ENCODE peak calls at places on chromosomes 13 and 19, in ten cellular contexts. R is activated effector memory CD4-positive, alpha-beta T cell treated with anti-CD3 and anti-CD28 coated beads, Interleukin-2, amount 50 U/mL, for 16 hours; U is ovary; M is adrenal gland; J is stimulated activated CD4-positive, alpha-beta T cell treated with anti-CD3 and anti-CD28 coated beads, TNF-alpha, amount 100 ng/mL, for 24 hours; O is GM23248; X is COR-L47; Z is fibroblast of the aortic adventitia; W is activated CD4-positive, CD25-positive, alpha-beta regulatory T cell treated with anti-CD3 and anti-CD28 coated beads, Interleukin-2, amount 50 U/mL, for 16 hours; Q is ELR. H is an unnamed sample.

GRCh38 chr19:7988307-7988706 is 17.1 kb downstream of the ELAVL1 start:
- DNase-seq in X (no peak), M (no peak), W (no peak), Q (peak), U (no peak), R (no peak), J (no peak), Z (no peak), O (peak), H (peak)

GRCh38 chr19:33667141-33667540 is 45.4 kb downstream of the CHST8 start:
- DNase-seq in U (no peak), O (no peak), X (no peak), Z (no peak), M (peak), Q (no peak), R (peak), W (no peak), J (no peak), H (no peak)

GRCh38 chr19:17404621-17405249 is 695 bp downstream of the BST2 start:
- DNase-seq in W (no peak), M (no peak), X (no peak), Z (no peak), Q (no peak), O (no peak), J (no peak), U (no peak), R (no peak), H (no peak)

GRCh38 chr19:41302624-41303351 is 7.2 kb upstream of the CCDC97 start:
- DNase-seq in X (no peak), Z (no peak), R (peak), W (no peak), O (no peak), M (no peak), U (no peak), Q (no peak), J (peak), H (no peak)

GRCh38 chr13:44906230-44906629 is 83.0 kb downstream of the NUFIP1 start:
- DNase-seq in U (no peak), Z (no peak), O (peak), M (no peak), X (no peak), J (no peak), R (no peak), Q (no peak), W (no peak), H (no peak)

GRCh38 chr13:114026128-114026880 is 52.4 kb upstream of the C13orf46 start:
- DNase-seq in X (peak), W (no peak), U (no peak), Q (no peak), Z (no peak), J (no peak), O (no peak), M (no peak), R (no peak), H (no peak)

GRCh38 chr19:46665072-46665471 is 4.1 kb upstream of the DACT3 start:
- DNase-seq in W (no peak), O (no peak), Z (no peak), Q (no peak), X (no peak), M (no peak), R (no peak), J (no peak), U (no peak), H (no peak)

GRCh38 chr19:37309834-37310575 is 60.9 kb upstream of the ZNF527 start:
- DNase-seq in R (peak), U (no peak), M (no peak), Q (peak), O (no peak), Z (no peak), J (no peak), W (no peak), X (peak), H (no peak)

GRCh38 chr13:102608944-102609343 is 12.2 kb downstream of the TPP2 start:
- DNase-seq in R (no peak), W (no peak), Z (no peak), M (no peak), X (no peak), U (no peak), J (no peak), O (no peak), Q (peak), H (no peak)

GRCh38 chr19:40614595-40615411 is 13.6 kb downstream of the LTBP4 start:
- DNase-seq in R (peak), O (peak), U (peak), Q (peak), X (no peak), Z (peak), J (peak), M (peak), W (peak), H (peak)

GRCh38 chr13:73717632-73718031 is 416.6 kb downstream of the KLF12 start:
- DNase-seq in J (no peak), Q (peak), O (peak), W (no peak), R (no peak), Z (peak), U (no peak), M (no peak), X (no peak), H (peak)

GRCh38 chr19:55299991-55300390 is 16.2 kb downstream of the BRSK1 start:
- DNase-seq in U (no peak), M (no peak), O (no peak), X (no peak), R (no peak), Q (no peak), W (no peak), Z (no peak), J (no peak), H (no peak)

GRCh38 chr19:17107546-17108452 is 32.2 kb downstream of the MYO9B start:
- DNase-seq in X (peak), O (peak), J (no peak), U (peak), M (peak), R (no peak), Z (peak), Q (peak), W (no peak), H (peak)

GRCh38 chr13:21060063-21060826 is 1.1 kb downstream of the LATS2 start:
- DNase-seq in M (peak), W (no peak), O (peak), Q (peak), Z (peak), X (no peak), U (peak), R (no peak), J (no peak), H (peak)

GRCh38 chr19:39915848-39916215 is 18.6 kb downstream of the FCGBP start:
- DNase-seq in U (no peak), W (no peak), R (no peak), Q (no peak), J (no peak), M (peak), Z (no peak), X (no peak), O (no peak), H (no peak)

GRCh38 chr19:18157465-18158063 is 4.6 kb downstream of the PIK3R2 start:
- DNase-seq in U (no peak), O (no peak), Q (no peak), Z (no peak), M (peak), W (no peak), J (no peak), R (no peak), X (peak), H (no peak)

GRCh38 chr19:17184381-17184841 is 30.7 kb upstream of the USE1 start:
- DNase-seq in Q (no peak), J (no peak), M (no peak), W (no peak), Z (no peak), X (no peak), R (peak), O (no peak), U (no peak), H (no peak)

GRCh38 chr19:12331211-12331941 is 2.1 kb downstream of the ZNF563 start:
- DNase-seq in Q (no peak), O (no peak), Z (no peak), J (peak), X (no peak), U (no peak), W (peak), M (peak), R (peak), H (no peak)

GRCh38 chr13:111488466-111489132 is 168.2 kb downstream of the TEX29 start:
- DNase-seq in J (no peak), W (no peak), Z (no peak), U (no peak), R (peak), Q (no peak), X (no peak), M (peak), O (no peak), H (no peak)

GRCh38 chr19:42132030-42132628 is at the start of gene POU2F2:
- DNase-seq in O (no peak), W (peak), J (peak), M (no peak), R (peak), Q (peak), X (no peak), Z (no peak), U (no peak), H (peak)

GRCh38 chr19:39563408-39563807 is 23.4 kb upstream of the EID2 start:
- DNase-seq in U (no peak), Q (peak), R (no peak), Z (peak), W (no peak), M (no peak), X (no peak), J (no peak), O (peak), H (peak)

GRCh38 chr19:13761423-13761822 is 2.9 kb upstream of the MRI1 start:
- DNase-seq in W (no peak), Z (no peak), M (no peak), R (no peak), Q (no peak), X (no peak), O (no peak), U (no peak), J (no peak), H (no peak)

GRCh38 chr19:9565900-9566705 is 18.2 kb downstream of the ZNF121 start:
- DNase-seq in J (no peak), R (no peak), U (no peak), Q (peak), X (peak), M (no peak), W (no peak), O (peak), Z (peak), H (peak)

GRCh38 chr13:112712451-112712881 is 22.6 kb downstream of the ATP11A start:
- DNase-seq in O (no peak), Z (no peak), Q (no peak), W (no peak), R (no peak), M (no peak), J (no peak), U (no peak), X (no peak), H (no peak)

GRCh38 chr13:114067886-114068722 is 64.3 kb downstream of the RASA3 start:
- DNase-seq in R (peak), Z (no peak), X (no peak), W (peak), J (no peak), U (no peak), Q (no peak), M (no peak), O (no peak), H (no peak)

GRCh38 chr13:27964741-27965323 is 4.3 kb downstream of the CDX2 start:
- DNase-seq in J (no peak), X (no peak), U (no peak), Q (no peak), Z (no peak), M (no peak), W (no peak), O (no peak), R (no peak), H (no peak)

GRCh38 chr13:41458939-41459753 is 1.8 kb downstream of the RGCC start:
- DNase-seq in Z (peak), U (no peak), Q (peak), M (no peak), W (peak), J (no peak), O (peak), X (no peak), R (peak), H (peak)

GRCh38 chr13:91355826-91356710 is 8.6 kb downstream of the MIR17HG start:
- DNase-seq in X (no peak), O (no peak), J (no peak), W (no peak), R (no peak), Z (no peak), M (no peak), U (no peak), Q (no peak), H (no peak)

GRCh38 chr13:38879278-38879677 is 111.4 kb downstream of the STOML3 start:
- DNase-seq in Q (no peak), R (no peak), U (no peak), W (no peak), X (no peak), O (no peak), Z (no peak), M (no peak), J (no peak), H (no peak)

GRCh38 chr19:19053508-19054314 is 10.1 kb upstream of the SLC25A42 start:
- DNase-seq in W (no peak), Z (peak), O (peak), X (peak), R (peak), U (peak), J (no peak), M (peak), Q (peak), H (peak)

GRCh38 chr19:34468400-34468799 is 13.2 kb upstream of the WTIP start:
- DNase-seq in X (no peak), J (no peak), Z (no peak), O (peak), Q (no peak), U (no peak), R (no peak), M (no peak), W (no peak), H (no peak)

GRCh38 chr13:75050419-75051066 is 431.4 kb downstream of the TBC1D4 start:
- DNase-seq in J (no peak), U (no peak), Q (no peak), W (no peak), R (no peak), M (no peak), X (no peak), O (peak), Z (peak), H (peak)

GRCh38 chr19:3366761-3367571 is 583 bp downstream of the NFIC start:
- DNase-seq in O (peak), Q (peak), Z (no peak), R (no peak), X (no peak), J (no peak), W (no peak), U (peak), M (peak), H (peak)

GRCh38 chr13:76035711-76036110 is 399.6 kb downstream of the LMO7 start:
- DNase-seq in U (no peak), O (no peak), X (no peak), M (no peak), J (no peak), Z (peak), W (no peak), R (no peak), Q (peak), H (peak)

GRCh38 chr19:53463263-53463662 is 4.3 kb upstream of the ZNF813 start:
- DNase-seq in W (no peak), O (peak), Z (peak), X (no peak), J (no peak), M (peak), U (peak), Q (peak), R (no peak), H (peak)

GRCh38 chr13:113115363-113116205 is 7.0 kb upstream of the F10 start:
- DNase-seq in Z (no peak), Q (no peak), X (no peak), J (no peak), O (no peak), R (peak), W (no peak), M (peak), U (peak), H (no peak)

GRCh38 chr19:15284896-15285295 is 47.4 kb downstream of the BRD4 start:
- DNase-seq in M (no peak), Q (no peak), U (no peak), X (no peak), Z (no peak), O (no peak), J (no peak), R (no peak), W (no peak), H (no peak)

H was measured in EL.